ENCODE peak calls at places on chromosome 17, in eight cellular contexts. L is activated CD8-positive, alpha-beta memory T cell treated with anti-CD3 and anti-CD28 coated beads for 1 hour; Y is NCI-H510A; Z is GM12878; V is Right ventricle myocardium superior; N is uterus; K is cardiac muscle cell; B is NCI-H2029. T is an unnamed sample.
A peak's percentile ranks its signal among the peaks of the same experiment; 100 is the strongest.

GRCh38 chr17:43011728-43012472 is 5.3 kb downstream of the IFI35 start:
- DNase-seq in K (peak; percentile 30), Y (no peak), L (no peak), N (no peak), Z (no peak), B (no peak), V (no peak), T (no peak)

GRCh38 chr17:80783461-80783860 is 208.2 kb upstream of the CHMP6 start:
- DNase-seq in L (no peak), K (no peak), V (no peak), N (no peak), Y (no peak), Z (no peak), B (no peak), T (no peak)

GRCh38 chr17:4623249-4623648 is 18.2 kb downstream of the ALOX15 start:
- DNase-seq in L (no peak), Z (no peak), V (no peak), N (no peak), Y (no peak), K (no peak), B (no peak), T (peak; percentile 62)

GRCh38 chr17:43368740-43369506 is 29.9 kb upstream of the ARL4D start:
- DNase-seq in V (peak; percentile 91), K (peak; percentile 80), B (peak; percentile 68), Z (no peak), Y (peak; percentile 44), N (peak; percentile 85), L (peak; percentile 47), T (peak; percentile 89)

GRCh38 chr17:79915850-79916430 is 76.7 kb upstream of the CBX4 start:
- DNase-seq in V (no peak), Z (no peak), N (no peak), B (no peak), L (no peak), Y (no peak), K (peak; percentile 34), T (peak; percentile 51)

GRCh38 chr17:50957600-50958575 is 91.7 kb upstream of the TOB1 start:
- DNase-seq in K (no peak), B (no peak), Z (no peak), V (peak; percentile 6), Y (no peak), L (no peak), N (no peak), T (no peak)

GRCh38 chr17:45992175-45992574 is 6.9 kb upstream of the STH start:
- DNase-seq in Z (no peak), V (no peak), K (no peak), N (no peak), B (no peak), L (no peak), Y (no peak), T (no peak)

GRCh38 chr17:2936771-2937321 is 126.6 kb downstream of the OR1D5 start:
- DNase-seq in Z (no peak), B (no peak), K (no peak), L (no peak), Y (no peak), N (no peak), V (no peak), T (no peak)

GRCh38 chr17:74780443-74781238 is 4.5 kb upstream of the NAT9 start:
- DNase-seq in N (no peak), L (no peak), Z (no peak), V (no peak), K (no peak), B (no peak), Y (no peak), T (no peak)

GRCh38 chr17:2174471-2175293 is 119.8 kb downstream of the HIC1 start:
- DNase-seq in N (peak; percentile 60), B (peak; percentile 26), L (no peak), K (peak; percentile 71), Z (no peak), V (peak; percentile 84), Y (peak; percentile 49), T (peak; percentile 98)

GRCh38 chr17:31392002-31392855 is 754 bp downstream of the RAB11FIP4 start:
- DNase-seq in N (no peak), B (peak; percentile 18), K (no peak), V (no peak), Z (no peak), Y (peak; percentile 45), L (no peak), T (no peak)

GRCh38 chr17:47267354-47267828 is 13.8 kb downstream of the ITGB3 start:
- DNase-seq in Y (no peak), K (no peak), L (no peak), N (no peak), B (no peak), Z (no peak), V (no peak), T (peak; percentile 55)

T was measured in cardiac fibroblast.